ENCODE peak calls at places on chromosomes 6 and 20, in five cellular contexts. Z, U, J, B and C are unnamed samples.
A peak's percentile ranks its signal among the peaks of the same experiment; 100 is the strongest.

GRCh38 chr6:14713008-14713452 is 532.8 kb upstream of the JARID2 start:
- DNase-seq in Z (peak; percentile 91), U (no peak), J (no peak), B (peak; percentile 21), C (no peak)

GRCh38 chr20:32651537-32651936 is 22.2 kb downstream of the C20orf203 start:
- DNase-seq in Z (no peak), U (no peak), J (no peak), B (no peak), C (no peak)

GRCh38 chr6:24469829-24470228 is 19.5 kb downstream of the GPLD1 start:
- DNase-seq in Z (no peak), U (no peak), J (no peak), B (no peak), C (no peak)

GRCh38 chr20:45070932-45071632 is 29.8 kb downstream of the KCNS1 start:
- DNase-seq in Z (peak; percentile 26), U (no peak), J (no peak), B (no peak), C (no peak)

GRCh38 chr6:46642928-46643751 is 9.5 kb downstream of the CYP39A1 start:
- DNase-seq in Z (no peak), U (no peak), J (no peak), B (no peak), C (no peak)

GRCh38 chr20:4512891-4513550 is 208.7 kb upstream of the PRND start:
- DNase-seq in Z (peak; percentile 95), U (no peak), J (no peak), B (peak; percentile 87), C (no peak)

GRCh38 chr20:35909796-35910195 is 44.5 kb downstream of the SCAND1 start:
- DNase-seq in Z (no peak), U (no peak), J (no peak), B (no peak), C (no peak)

GRCh38 chr20:46708172-46708860 is 1.1 kb upstream of the SLC2A10 start:
- DNase-seq in Z (no peak), U (no peak), J (no peak), B (peak; percentile 20), C (peak; percentile 60)

GRCh38 chr6:106927531-106928398 is 46.8 kb downstream of the CD24 start:
- DNase-seq in Z (peak; percentile 21), U (no peak), J (no peak), B (peak; percentile 14), C (peak; percentile 67)

GRCh38 chr20:58065508-58066361 is 162.7 kb downstream of the ANKRD60 start:
- DNase-seq in Z (no peak), U (no peak), J (no peak), B (no peak), C (no peak)

GRCh38 chr6:6758915-6759654 is 170.6 kb downstream of the LY86 start:
- DNase-seq in Z (peak; percentile 61), U (no peak), J (peak; percentile 83), B (peak; percentile 21), C (peak; percentile 61)

GRCh38 chr20:24960302-24960801 is 11.3 kb downstream of the CST7 start:
- DNase-seq in Z (no peak), U (no peak), J (no peak), B (no peak), C (no peak)

GRCh38 chr6:16739329-16739801 is 21.9 kb downstream of the ATXN1 start:
- DNase-seq in Z (peak; percentile 76), U (no peak), J (no peak), B (no peak), C (no peak)

GRCh38 chr6:168044521-168045130 is 34.4 kb downstream of the FRMD1 start:
- DNase-seq in Z (no peak), U (no peak), J (no peak), B (no peak), C (no peak)

GRCh38 chr6:75317503-75318206 is 33.1 kb upstream of the TMEM30A start:
- DNase-seq in Z (peak; percentile 69), U (no peak), J (no peak), B (no peak), C (no peak)

GRCh38 chr6:119736680-119737079 is 387.1 kb upstream of the MAN1A1 start:
- DNase-seq in Z (no peak), U (no peak), J (no peak), B (no peak), C (no peak)

GRCh38 chr6:136058852-136059251 is 191.3 kb downstream of the MTFR2 start:
- DNase-seq in Z (no peak), U (no peak), J (no peak), B (no peak), C (no peak)

GRCh38 chr6:168035098-168035660 is 37.7 kb downstream of the KIF25 start:
- DNase-seq in Z (peak; percentile 78), U (no peak), J (no peak), B (peak; percentile 69), C (peak; percentile 59)

GRCh38 chr20:5522422-5522821 is 205.7 kb upstream of the PROKR2 start:
- DNase-seq in Z (no peak), U (no peak), J (no peak), B (no peak), C (no peak)

GRCh38 chr6:91083226-91083625 is 496.4 kb upstream of the MAP3K7 start:
- DNase-seq in Z (no peak), U (no peak), J (no peak), B (no peak), C (no peak)

GRCh38 chr6:71982385-71982784 is 96.0 kb downstream of the RIMS1 start:
- DNase-seq in Z (peak; percentile 1), U (no peak), J (no peak), B (no peak), C (no peak)

GRCh38 chr20:48640871-48641270 is 186.9 kb downstream of the PREX1 start:
- DNase-seq in Z (no peak), U (no peak), J (no peak), B (no peak), C (no peak)

GRCh38 chr6:134035823-134036296 is 16.6 kb downstream of the SLC2A12 start:
- DNase-seq in Z (peak; percentile 64), U (no peak), J (no peak), B (peak; percentile 50), C (peak; percentile 42)

GRCh38 chr20:14259691-14260090 is 77.7 kb downstream of the FLRT3 start:
- DNase-seq in Z (peak; percentile 1), U (no peak), J (no peak), B (no peak), C (no peak)

GRCh38 chr6:9543649-9544048 is 871.2 kb downstream of the TFAP2A start:
- DNase-seq in Z (no peak), U (no peak), J (no peak), B (no peak), C (no peak)

GRCh38 chr20:43492101-43492500 is 15.4 kb upstream of the L3MBTL1 start:
- DNase-seq in Z (peak; percentile 17), U (no peak), J (no peak), B (no peak), C (no peak)

GRCh38 chr6:143429970-143430369 is 20.5 kb downstream of the ADAT2 start:
- DNase-seq in Z (no peak), U (no peak), J (no peak), B (no peak), C (no peak)

GRCh38 chr6:118562959-118563358 is 14.9 kb downstream of the PLN start:
- DNase-seq in Z (peak; percentile 69), U (no peak), J (no peak), B (no peak), C (no peak)

GRCh38 chr20:3848565-3848964 is 1.9 kb downstream of the MAVS start:
- DNase-seq in Z (no peak), U (no peak), J (no peak), B (no peak), C (no peak)

GRCh38 chr20:37223053-37223452 is 38.6 kb downstream of the GHRH start:
- DNase-seq in Z (peak; percentile 95), U (no peak), J (peak; percentile 33), B (peak; percentile 29), C (no peak)

GRCh38 chr20:10469599-10469998 is 34.5 kb downstream of the SLX4IP start:
- DNase-seq in Z (peak; percentile 87), U (no peak), J (peak; percentile 65), B (peak; percentile 89), C (peak; percentile 60)

GRCh38 chr20:8155229-8155628 is 23.2 kb downstream of the PLCB1 start:
- DNase-seq in Z (peak; percentile 71), U (no peak), J (no peak), B (peak; percentile 75), C (no peak)

GRCh38 chr20:24746351-24746685 is 202.8 kb upstream of the CST7 start:
- DNase-seq in Z (no peak), U (no peak), J (no peak), B (peak; percentile 90), C (peak; percentile 85)

GRCh38 chr6:79797912-79798311 is 149.4 kb downstream of the ELOVL4 start:
- DNase-seq in Z (no peak), U (no peak), J (no peak), B (no peak), C (no peak)

GRCh38 chr20:63701329-63702035 is 5.0 kb downstream of the TNFRSF6B start:
- DNase-seq in Z (no peak), U (no peak), J (peak; percentile 4), B (no peak), C (no peak)

GRCh38 chr20:63698739-63699465 is 2.5 kb downstream of the TNFRSF6B start:
- DNase-seq in Z (peak; percentile 94), U (no peak), J (peak; percentile 19), B (peak; percentile 83), C (peak; percentile 35)

GRCh38 chr20:63701051-63701328 is 4.5 kb downstream of the TNFRSF6B start:
- DNase-seq in Z (no peak), U (no peak), J (no peak), B (no peak), C (no peak)

GRCh38 chr20:63699466-63700198 is 3.2 kb downstream of the TNFRSF6B start:
- DNase-seq in Z (no peak), U (no peak), J (peak; percentile 4), B (no peak), C (no peak)

GRCh38 chr20:63700199-63701050 is 4.0 kb downstream of the TNFRSF6B start:
- DNase-seq in Z (no peak), U (no peak), J (no peak), B (no peak), C (no peak)
- H3K4me3 ChIP-seq in Z (no peak overlapping the region), U (no peak overlapping the region), J (no peak overlapping the region), B (no peak overlapping the region), C (no peak overlapping the region)

GRCh38 chr6:52388790-52389189 is 26.8 kb downstream of the PAQR8 start:
- DNase-seq in Z (no peak), U (no peak), J (no peak), B (no peak), C (no peak)

GRCh38 chr6:52389264-52389625 is 27.3 kb downstream of the PAQR8 start:
- DNase-seq in Z (peak; percentile 11), U (no peak), J (no peak), B (no peak), C (no peak)

GRCh38 chr6:52391599-52391998 is 28.5 kb upstream of the EFHC1 start:
- DNase-seq in Z (no peak), U (no peak), J (no peak), B (no peak), C (no peak)

GRCh38 chr6:52390361-52390727 is 28.4 kb downstream of the PAQR8 start:
- DNase-seq in Z (peak; percentile 73), U (no peak), J (no peak), B (no peak), C (no peak)

GRCh38 chr6:52389626-52390360 is 27.8 kb downstream of the PAQR8 start:
- DNase-seq in Z (peak; percentile 50), U (no peak), J (no peak), B (peak; percentile 2), C (peak; percentile 82)
- TF ChIP-seq POLR2A in Z (no peak), U (no peak), J (no peak), B (no peak), C (peak; percentile 29)

GRCh38 chr20:60160451-60160850 is 202.2 kb downstream of the CDH26 start:
- DNase-seq in Z (no peak), U (no peak), J (no peak), B (no peak), C (no peak)
- H3K4me3 ChIP-seq in Z (no peak overlapping the region), U (no peak overlapping the region), J (no peak overlapping the region), B (no peak overlapping the region), C (no peak overlapping the region)

GRCh38 chr6:140576004-140576555 is 1201.6 kb upstream of the CITED2 start:
- DNase-seq in Z (no peak), U (no peak), J (no peak), B (no peak), C (no peak)
- TF ChIP-seq POLR2A in Z (no peak), U (no peak), J (no peak), B (no peak), C (no peak)